ENCODE peak calls at places on chromosomes 5 and 9, in five cellular contexts. W is K562, Z is GM12878, J is SK-N-SH, F is HepG2. H is an unnamed sample.

GRCh38 chr5:177357459-177358332 is at the start of gene RGS14:
- DNase-seq in J (no peak), F (no peak), W (no peak), Z (peak; percentile 77), H (peak; percentile 93)

GRCh38 chr9:112271466-112272098 is 61.8 kb downstream of the PTBP3 start:
- DNase-seq in F (peak; percentile 39), J (no peak), W (no peak), Z (no peak), H (no peak)

GRCh38 chr9:114290561-114290986 is 32.3 kb upstream of the ORM1 start:
- DNase-seq in F (no peak), J (no peak), W (no peak), Z (no peak), H (no peak)

GRCh38 chr5:164317676-164318075 is 812.3 kb downstream of the MAT2B start:
- DNase-seq in F (no peak), J (no peak), Z (no peak), W (no peak), H (no peak)

GRCh38 chr5:58849995-58850667 is 267.3 kb downstream of the RAB3C start:
- DNase-seq in J (peak; percentile 49), Z (no peak), W (no peak), F (peak; percentile 87), H (no peak)

GRCh38 chr5:78899922-78900362 is 85.2 kb downstream of the ARSB start:
- DNase-seq in F (peak; percentile 58), W (peak; percentile 59), Z (no peak), J (no peak), H (no peak)

GRCh38 chr9:97993000-97993399 is 9.9 kb downstream of the ANP32B start:
- DNase-seq in J (no peak), W (no peak), F (no peak), Z (no peak), H (peak; percentile 61)

GRCh38 chr9:72271617-72272478 is 93.2 kb downstream of the ZFAND5 start:
- DNase-seq in J (peak; percentile 50), Z (no peak), W (peak; percentile 68), F (peak; percentile 46), H (peak; percentile 52)

GRCh38 chr5:159156426-159156835 is 52.9 kb downstream of the RNF145 start:
- DNase-seq in Z (no peak), W (no peak), F (no peak), J (no peak), H (no peak)

GRCh38 chr5:56112526-56113121 is 117.9 kb upstream of the IL6ST start:
- DNase-seq in F (no peak), J (no peak), W (no peak), Z (no peak), H (no peak)

GRCh38 chr5:170633235-170634041 is 129.6 kb downstream of the KCNIP1 start:
- DNase-seq in Z (peak; percentile 20), W (peak; percentile 70), F (peak; percentile 27), J (peak; percentile 88), H (no peak)

GRCh38 chr9:19553441-19553840 is 144.6 kb downstream of the ACER2 start:
- DNase-seq in J (no peak), W (no peak), Z (no peak), F (no peak), H (no peak)

GRCh38 chr5:134148986-134149539 is 27.7 kb downstream of the SKP1 start:
- DNase-seq in J (no peak), Z (no peak), F (peak; percentile 17), W (no peak), H (no peak)

GRCh38 chr9:134917431-134918373 is at the start of gene FCN1:
- DNase-seq in W (no peak), J (no peak), Z (no peak), F (no peak), H (peak; percentile 89)

DNA sequence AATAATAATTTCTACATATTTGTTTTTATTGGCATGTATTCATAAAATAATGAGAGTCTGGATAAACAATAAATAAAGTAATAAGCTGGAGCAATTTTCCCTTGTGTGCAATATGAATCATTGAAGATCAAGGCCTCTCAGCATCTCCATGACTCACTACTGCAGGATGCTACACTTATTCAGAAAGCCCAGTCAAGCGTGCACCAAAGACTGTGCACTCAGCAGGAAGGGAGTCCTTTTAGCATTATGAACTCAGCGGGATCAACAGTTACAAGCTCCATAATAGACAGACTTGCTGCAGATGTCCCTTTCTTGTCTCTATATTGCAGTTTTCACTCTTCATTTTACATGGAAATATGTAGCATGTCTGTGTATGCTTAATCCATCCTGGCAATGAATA is 485.3 kb downstream of the CDH9 start:
- DNase-seq in W (no peak), J (no peak), Z (no peak), F (no peak), H (no peak)
- TF ChIP-seq REST in W (no peak), J (no peak), Z (no peak), F (no peak), H (no peak)

GRCh38 chr9:22342489-22343217 is 104.0 kb upstream of the DMRTA1 start:
- DNase-seq in F (peak; percentile 27), Z (no peak), W (no peak), J (no peak), H (no peak)
- TF ChIP-seq GABPA in F (no peak), Z (no peak), W (no peak), J (no peak), H (no peak)

GRCh38 chr5:67516959-67517358 is 320.4 kb upstream of the CD180 start:
- DNase-seq in J (no peak), W (no peak), Z (no peak), F (no peak), H (no peak)
- H3K4me3 ChIP-seq in J (no peak overlapping the region), W (no peak overlapping the region), Z (no peak overlapping the region), F (no peak overlapping the region), H (no peak overlapping the region)

GRCh38 chr9:123316053-123316718 is 39.8 kb upstream of the CRB2 start:
- DNase-seq in F (peak; percentile 89), W (no peak), J (no peak), Z (no peak), H (peak; percentile 76)

GRCh38 chr9:123319541-123320339 is 36.3 kb upstream of the CRB2 start:
- DNase-seq in F (peak; percentile 34), Z (no peak), J (no peak), W (no peak), H (no peak)

GRCh38 chr9:123318192-123318591 is 37.8 kb upstream of the CRB2 start:
- DNase-seq in J (no peak), F (no peak), W (no peak), Z (peak; percentile 79), H (no peak)

GRCh38 chr9:123320814-123321213 is 35.2 kb upstream of the CRB2 start:
- DNase-seq in W (no peak), J (no peak), Z (no peak), F (no peak), H (no peak)

DNA sequence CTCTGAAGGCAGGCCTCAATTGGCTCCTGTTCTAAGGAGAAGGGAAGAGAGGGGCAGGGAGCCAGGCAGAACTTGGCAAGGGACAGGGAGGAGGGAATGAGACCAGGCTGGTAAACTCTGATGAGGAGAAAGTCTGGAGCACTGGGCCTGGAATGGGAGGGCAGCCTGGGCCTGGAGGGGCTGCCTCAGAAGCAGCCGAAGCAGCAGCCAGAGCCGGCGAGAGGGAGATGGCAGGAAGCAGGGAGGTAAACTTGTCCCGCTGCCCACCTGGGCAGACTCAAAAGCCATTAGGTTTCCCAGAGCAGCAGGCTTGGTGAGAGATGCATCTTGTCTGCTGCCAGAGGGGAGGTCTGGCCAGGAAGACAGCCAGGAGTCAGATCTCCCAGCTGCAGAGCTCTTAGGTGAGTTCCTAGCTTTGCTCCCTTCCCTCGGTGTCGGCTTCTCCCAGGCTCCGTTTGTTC is 37.0 kb upstream of the CRB2 start:
- DNase-seq in W (no peak), Z (no peak), J (peak; percentile 36), F (no peak), H (no peak)
- TF ChIP-seq REST in W (no peak), Z (no peak), J (no peak), F (no peak), H (no peak)

GRCh38 chr5:69083412-69083811 is 10.4 kb upstream of the SLC30A5 start:
- DNase-seq in F (peak; percentile 62), Z (no peak), W (no peak), J (no peak), H (no peak)
- TF ChIP-seq GABPA in F (peak; percentile 84), Z (no peak), W (peak; percentile 67), J (no peak), H (no peak)

DNA sequence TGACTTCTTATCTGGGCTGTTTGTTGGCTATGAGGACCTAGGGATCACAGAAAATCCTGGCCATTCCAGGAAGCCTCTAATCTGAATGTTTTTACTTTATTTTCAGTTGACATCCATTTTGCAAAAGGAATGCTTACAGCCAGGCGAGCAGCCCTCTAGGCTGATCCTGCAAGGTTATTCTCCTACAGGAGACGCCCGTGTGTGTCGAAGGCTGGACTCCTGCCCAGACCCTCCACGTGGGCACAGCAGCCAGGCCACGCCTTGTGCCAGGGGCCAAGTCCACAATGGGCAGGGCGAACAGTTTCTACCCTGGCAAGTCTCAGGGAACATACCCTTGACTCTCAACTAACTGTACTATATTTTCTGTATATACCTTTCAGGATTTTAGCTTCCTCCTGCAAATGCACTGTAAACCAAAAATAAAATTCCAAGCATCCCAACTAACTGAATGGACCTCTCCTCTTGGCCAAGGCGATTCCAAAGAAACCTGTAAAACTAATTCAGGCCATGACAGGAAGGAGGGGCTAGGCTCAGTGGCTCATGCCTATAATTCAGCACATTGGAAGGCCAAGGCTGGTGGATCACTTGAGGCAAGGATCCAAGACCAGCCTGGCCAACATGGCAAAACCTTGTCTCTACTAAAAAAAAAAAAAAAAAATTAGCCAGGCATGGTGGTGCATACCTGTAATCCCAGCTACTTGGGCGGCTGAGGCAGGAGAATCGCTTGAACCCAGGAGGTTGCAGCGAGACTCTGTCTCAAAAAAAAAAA is 5.7 kb downstream of the CMBL start:
- DNase-seq in Z (no peak), F (no peak), J (no peak), W (no peak), H (no peak)
- H3K4me3 ChIP-seq in Z (no peak overlapping the region), F (no peak overlapping the region), J (no peak overlapping the region), W (no peak overlapping the region), H (no peak overlapping the region)

GRCh38 chr9:136316271-136316751 is 11.0 kb upstream of the GPSM1 start:
- DNase-seq in F (no peak), Z (no peak), W (no peak), J (no peak), H (no peak)

GRCh38 chr9:136314056-136314416 is 10.1 kb upstream of the CCDC187 start:
- DNase-seq in J (no peak), W (no peak), Z (no peak), F (no peak), H (no peak)

GRCh38 chr9:136316896-136317676 is 10.3 kb upstream of the GPSM1 start:
- DNase-seq in J (no peak), F (no peak), W (no peak), Z (no peak), H (no peak)

GRCh38 chr9:136313111-136314055 is 9.5 kb upstream of the CCDC187 start:
- DNase-seq in F (no peak), Z (no peak), J (no peak), W (no peak), H (no peak)

DNA sequence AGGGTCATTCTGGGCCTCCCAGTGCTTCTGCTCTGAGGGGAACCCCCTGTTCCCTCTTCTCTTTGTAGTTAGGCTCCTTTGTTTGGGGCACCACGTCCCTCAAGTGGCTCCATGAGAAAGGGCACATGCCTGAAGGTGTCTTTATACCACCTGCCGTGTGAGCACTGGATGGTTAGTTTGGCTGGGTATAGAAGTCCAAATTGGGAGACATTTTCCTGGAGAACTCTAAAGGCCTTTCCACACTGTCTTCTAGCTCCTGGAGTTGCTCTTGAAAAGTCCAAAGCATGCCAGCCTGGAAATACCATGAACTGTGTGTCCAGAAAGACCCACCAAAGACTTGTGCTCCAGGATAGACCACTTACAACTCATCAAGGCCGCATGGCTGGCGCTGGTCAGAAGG is 11.1 kb upstream of the CCDC187 start:
- DNase-seq in F (no peak), W (no peak), J (no peak), Z (no peak), H (no peak)
- TF ChIP-seq REST in F (no peak), W (no peak), J (no peak), Z (no peak), H (no peak)

GRCh38 chr5:10524376-10525123 is 39.3 kb upstream of the ANKRD33B start:
- DNase-seq in Z (no peak), W (no peak), F (no peak), J (peak; percentile 67), H (no peak)
- TF ChIP-seq GABPA in Z (no peak), W (no peak), F (no peak), J (no peak), H (no peak)